ENCODE peak calls at places on chromosomes 11 and 22, in five cellular contexts. G is GM23338, M is A673, A is Peyer's patch, N is cardiac muscle cell. P is an unnamed sample.

GRCh38 chr22:44395116-44396005 is 82.6 kb upstream of the SHISAL1 start:
- DNase-seq in G (no peak), M (no peak), A (no peak), N (no peak), P (no peak)

GRCh38 chr22:18060646-18061620 is 16.9 kb upstream of the PEX26 start:
- DNase-seq in G (no peak), M (no peak), A (no peak), N (no peak), P (no peak)

GRCh38 chr11:61963282-61964057 is 4.0 kb downstream of the FTH1 start:
- DNase-seq in G (no peak), M (no peak), A (peak; percentile 63), N (no peak), P (no peak)

GRCh38 chr22:47009304-47010101 is 247.1 kb downstream of the TBC1D22A start:
- DNase-seq in G (no peak), M (no peak), A (no peak), N (no peak), P (no peak)

GRCh38 chr11:7332451-7332850 is 80.7 kb downstream of the SYT9 start:
- DNase-seq in G (no peak), M (no peak), A (no peak), N (no peak), P (no peak)

GRCh38 chr22:38966942-38967341 is 9.5 kb downstream of the APOBEC3A start:
- DNase-seq in G (no peak), M (no peak), A (no peak), N (no peak), P (no peak)

GRCh38 chr11:68609761-68610160 is 74.6 kb upstream of the GAL start:
- DNase-seq in G (peak; percentile 4), M (no peak), A (no peak), N (no peak), P (no peak)

GRCh38 chr11:12060385-12060980 is 49.9 kb upstream of the MICAL2 start:
- DNase-seq in G (no peak), M (no peak), A (no peak), N (no peak), P (no peak)

GRCh38 chr22:27032121-27032761 is 374.9 kb downstream of the MIAT start:
- DNase-seq in G (peak; percentile 87), M (no peak), A (no peak), N (peak; percentile 49), P (no peak)

GRCh38 chr22:24845036-24845918 is 39.3 kb downstream of the SGSM1 start:
- DNase-seq in G (no peak), M (no peak), A (no peak), N (no peak), P (no peak)

GRCh38 chr11:100397401-100397800 is 289.7 kb upstream of the ARHGAP42 start:
- DNase-seq in G (no peak), M (no peak), A (no peak), N (no peak), P (no peak)

GRCh38 chr11:89021339-89021738 is 44.4 kb downstream of the GRM5 start:
- DNase-seq in G (no peak), M (no peak), A (no peak), N (no peak), P (no peak)

GRCh38 chr11:3224730-3225098 is 6.1 kb upstream of the MRGPRG start:
- DNase-seq in G (no peak), M (no peak), A (peak; percentile 14), N (no peak), P (no peak)

GRCh38 chr11:2428322-2428795 is 16.0 kb downstream of the TRPM5 start:
- DNase-seq in G (peak; percentile 82), M (peak; percentile 34), A (peak; percentile 91), N (peak; percentile 73), P (peak; percentile 75)

GRCh38 chr11:86639172-86639571 is 33.2 kb downstream of the ME3 start:
- DNase-seq in G (no peak), M (no peak), A (no peak), N (no peak), P (no peak)

GRCh38 chr11:28860898-28861297 is 752.7 kb downstream of the METTL15 start:
- DNase-seq in G (no peak), M (peak; percentile 97), A (no peak), N (no peak), P (no peak)

GRCh38 chr11:130388607-130389205 is 39.7 kb downstream of the ADAMTS8 start:
- DNase-seq in G (no peak), M (no peak), A (no peak), N (no peak), P (no peak)

GRCh38 chr11:123145220-123145619 is 49.8 kb downstream of the CLMP start:
- DNase-seq in G (no peak), M (no peak), A (no peak), N (no peak), P (no peak)

GRCh38 chr22:45994516-45995404 is 17.8 kb upstream of the WNT7B start:
- DNase-seq in G (peak; percentile 82), M (peak; percentile 80), A (peak; percentile 74), N (peak; percentile 78), P (peak; percentile 41)

GRCh38 chr11:15569626-15570025 is 454.9 kb downstream of the INSC start:
- DNase-seq in G (no peak), M (peak; percentile 51), A (no peak), N (no peak), P (no peak)

GRCh38 chr22:39332441-39333064 is 13.1 kb upstream of the RPL3 start:
- DNase-seq in G (no peak), M (peak; percentile 84), A (no peak), N (peak; percentile 48), P (no peak)

GRCh38 chr11:72229336-72229924 is 4.9 kb downstream of the INPPL1 start:
- DNase-seq in G (no peak), M (no peak), A (peak; percentile 13), N (no peak), P (no peak)
- H3K36me3 ChIP-seq in G (no peaks in the 10 kb centered on the region), M (peaks cover 45% of the 10 kb centered on the region), A (no peaks in the 10 kb centered on the region), N (peaks cover 52% of the 10 kb centered on the region), P (peaks cover 44% of the 10 kb centered on the region)

GRCh38 chr11:21495879-21496278 is 697.0 kb upstream of the ANO5 start:
- DNase-seq in G (no peak), M (no peak), A (no peak), N (no peak), P (no peak)
- H3K27me3 ChIP-seq in G (no peaks in the 10 kb centered on the region), M (no peaks in the 10 kb centered on the region), A (no peaks in the 10 kb centered on the region), N (no peaks in the 10 kb centered on the region), P (no peaks in the 10 kb centered on the region)

GRCh38 chr22:23244690-23245044 is 64.4 kb downstream of the BCR start:
- DNase-seq in G (no peak), M (no peak), A (no peak), N (no peak), P (no peak)

GRCh38 chr22:23246982-23247766 is 66.9 kb downstream of the BCR start:
- DNase-seq in G (no peak), M (no peak), A (no peak), N (no peak), P (no peak)

GRCh38 chr22:23245045-23245798 is 64.9 kb downstream of the BCR start:
- DNase-seq in G (no peak), M (no peak), A (no peak), N (no peak), P (no peak)

GRCh38 chr22:23243859-23244689 is 63.8 kb downstream of the BCR start:
- DNase-seq in G (no peak), M (no peak), A (no peak), N (no peak), P (no peak)

DNA sequence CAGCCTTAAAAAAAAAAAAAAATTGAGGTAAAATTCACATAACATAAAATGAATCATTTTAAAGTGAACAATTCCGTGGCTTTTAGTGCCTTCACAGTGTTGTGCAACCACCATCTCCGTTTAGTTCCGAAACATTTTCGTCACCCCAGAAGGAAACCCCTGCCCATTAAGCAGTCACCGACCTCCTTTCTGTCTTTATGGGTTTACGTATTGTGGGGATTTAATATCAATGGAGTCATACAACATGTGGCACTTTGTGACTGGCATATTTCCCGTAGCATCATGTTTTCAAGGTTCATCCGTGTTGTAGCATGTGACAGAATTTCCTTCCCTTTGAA is 65.5 kb downstream of the BCR start:
- DNase-seq in G (no peak), M (no peak), A (no peak), N (no peak), P (no peak)
- H3K4me1 ChIP-seq in G (peaks cover 83% of the 10 kb centered on the region), M (peaks cover 29% of the 10 kb centered on the region), A (no peaks in the 10 kb centered on the region), N (peaks cover 44% of the 10 kb centered on the region), P (peaks cover 61% of the 10 kb centered on the region)

DNA sequence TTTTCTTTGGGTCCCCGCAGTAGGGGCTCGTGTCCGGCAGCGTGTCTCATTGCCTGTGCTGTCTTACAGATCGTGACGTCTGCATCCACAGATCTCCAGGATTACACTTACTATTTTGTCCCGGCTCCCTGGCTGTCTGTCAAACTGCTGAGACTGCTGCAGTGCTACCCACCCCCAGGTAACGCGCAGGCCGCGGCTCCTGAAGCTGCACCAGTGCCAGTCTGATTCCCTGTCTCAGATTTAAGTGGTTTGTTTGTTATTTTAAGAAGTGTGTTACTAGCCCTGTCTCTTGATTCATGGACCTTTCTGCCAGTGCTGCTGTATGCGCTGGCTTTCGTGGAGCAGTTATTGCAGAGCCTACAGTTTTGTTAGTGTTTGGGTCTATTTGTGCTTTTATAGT is 51.9 kb downstream of the MUC6 start:
- DNase-seq in G (no peak), M (no peak), A (no peak), N (no peak), P (no peak)
- H3K36me3 ChIP-seq in G (peaks cover 6% of the 10 kb centered on the region), M (peaks cover 38% of the 10 kb centered on the region), A (no peaks in the 10 kb centered on the region), N (peaks cover 39% of the 10 kb centered on the region), P (peaks cover 69% of the 10 kb centered on the region)

GRCh38 chr22:42185915-42186439 is 55.4 kb upstream of the CYP2D6 start:
- DNase-seq in G (no peak), M (no peak), A (no peak), N (no peak), P (no peak)

GRCh38 chr22:42189761-42190160 is 59.2 kb upstream of the CYP2D6 start:
- DNase-seq in G (no peak), M (no peak), A (no peak), N (peak; percentile 28), P (no peak)

GRCh38 chr22:42190274-42190673 is 59.7 kb upstream of the CYP2D6 start:
- DNase-seq in G (no peak), M (no peak), A (no peak), N (no peak), P (no peak)

GRCh38 chr22:42187646-42188045 is 57.0 kb upstream of the CYP2D6 start:
- DNase-seq in G (no peak), M (no peak), A (no peak), N (no peak), P (no peak)

DNA sequence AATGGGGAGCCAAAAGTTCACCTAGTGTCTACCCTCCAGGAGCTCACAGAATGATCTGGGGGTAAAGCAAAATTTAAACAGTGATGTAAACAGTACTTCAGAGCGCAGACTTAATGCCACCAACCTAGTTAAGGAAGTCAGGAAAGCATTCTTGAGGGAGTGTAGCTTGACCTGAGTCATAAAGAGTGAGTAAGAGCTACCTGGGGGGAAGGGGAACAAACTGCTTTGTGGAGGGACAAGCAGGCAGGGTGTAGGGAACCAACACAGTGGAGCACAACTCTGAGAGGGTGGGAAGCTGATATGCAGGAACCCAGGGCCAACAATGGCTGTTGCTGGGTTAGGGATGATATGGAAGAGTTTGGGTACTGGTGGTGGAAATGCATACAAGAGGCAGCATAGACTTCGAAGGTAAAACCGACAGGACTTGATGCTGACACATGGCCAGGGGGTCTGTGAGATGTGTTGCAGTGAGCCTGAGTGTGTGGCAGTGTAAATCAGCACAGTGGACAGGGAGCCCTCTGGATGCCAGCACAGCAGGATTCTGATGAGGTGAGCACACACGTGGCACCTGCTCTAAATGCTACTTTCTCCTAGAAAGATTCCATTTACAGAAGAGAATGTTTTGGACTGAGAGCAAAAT is 58.3 kb upstream of the CYP2D6 start:
- DNase-seq in G (no peak), M (no peak), A (no peak), N (no peak), P (no peak)
- H3K27me3 ChIP-seq in G (no peaks in the 10 kb centered on the region), M (no peaks in the 10 kb centered on the region), A (no peaks in the 10 kb centered on the region), N (no peaks in the 10 kb centered on the region), P (no peaks in the 10 kb centered on the region)

GRCh38 chr22:37803195-37803635 is 4.5 kb upstream of the GCAT start:
- DNase-seq in G (peak; percentile 79), M (no peak), A (no peak), N (no peak), P (no peak)
- H3K4me1 ChIP-seq in G (peaks cover 21% of the 10 kb centered on the region), M (peaks cover 31% of the 10 kb centered on the region), A (peaks cover 4% of the 10 kb centered on the region), N (peaks cover 12% of the 10 kb centered on the region), P (peaks cover 44% of the 10 kb centered on the region)

P was measured in CD4-positive, CD25-positive, alpha-beta regulatory T cell.